ENCODE peak calls at places on chromosome 19, in four cellular contexts. X is HCT116, R is H1, P is K562. W is an unnamed sample.

GRCh38 chr19:9940778-9941177 is 4.5 kb upstream of the OLFM2 start:
- DNase-seq in X (no peak), R (no peak), P (no peak), W (no peak)

GRCh38 chr19:42529248-42529764 is 1.0 kb upstream of the CEACAM1 start:
- DNase-seq in X (peak), R (peak), P (peak), W (no peak)

GRCh38 chr19:768424-768823 is 17.5 kb downstream of the MISP start:
- DNase-seq in X (no peak), R (no peak), P (no peak), W (no peak)

GRCh38 chr19:41928221-41928683 is at the start of gene ERFL:
- DNase-seq in X (no peak), R (no peak), P (peak), W (no peak)

GRCh38 chr19:20357921-20358320 is 190.9 kb downstream of the ZNF486 start:
- DNase-seq in X (no peak), R (no peak), P (no peak), W (no peak)

GRCh38 chr19:7478173-7478842 is 10.5 kb downstream of the PEX11G start:
- DNase-seq in X (no peak), R (no peak), P (no peak), W (no peak)

GRCh38 chr19:45496349-45496953 is 396 bp downstream of the RTN2 start:
- DNase-seq in X (no peak), R (peak), P (peak), W (no peak)

GRCh38 chr19:41871573-41872383 is 5.3 kb upstream of the CD79A start:
- DNase-seq in X (no peak), R (no peak), P (peak), W (no peak)

GRCh38 chr19:55284405-55285058 is 735 bp downstream of the BRSK1 start:
- DNase-seq in X (no peak), R (peak), P (no peak), W (no peak)

GRCh38 chr19:38114651-38115050 is 109.4 kb downstream of the DPF1 start:
- DNase-seq in X (no peak), R (no peak), P (no peak), W (no peak)

GRCh38 chr19:47541507-47541906 is 26.6 kb upstream of the NAPA start:
- DNase-seq in X (no peak), R (no peak), P (no peak), W (no peak)

GRCh38 chr19:292951-293350 is 1.7 kb upstream of the PLPP2 start:
- DNase-seq in X (no peak), R (no peak), P (no peak), W (no peak)

GRCh38 chr19:15869109-15869555 is 28.7 kb downstream of the CYP4F2 start:
- DNase-seq in X (peak), R (no peak), P (peak), W (peak)

GRCh38 chr19:40640744-40641143 is 39.6 kb downstream of the LTBP4 start:
- DNase-seq in X (no peak), R (no peak), P (peak), W (no peak)

GRCh38 chr19:51702754-51703654 is 9.9 kb downstream of the SPACA6 start:
- DNase-seq in X (no peak), R (peak), P (peak), W (no peak)

GRCh38 chr19:30066781-30067759 is 125.0 kb downstream of the URI1 start:
- DNase-seq in X (no peak), R (no peak), P (no peak), W (no peak)

GRCh38 chr19:16896913-16897571 is 8.2 kb downstream of the F2RL3 start:
- DNase-seq in X (peak), R (peak), P (peak), W (peak)

GRCh38 chr19:41479757-41480191 is 36.8 kb downstream of the ERICH4 start:
- DNase-seq in X (no peak), R (no peak), P (peak), W (no peak)

GRCh38 chr19:55390461-55390880 is 4.7 kb downstream of the RPL28 start:
- DNase-seq in X (no peak), R (no peak), P (peak), W (no peak)

GRCh38 chr19:47158367-47158791 is 27.7 kb downstream of the SAE1 start:
- DNase-seq in X (no peak), R (no peak), P (no peak), W (no peak)

GRCh38 chr19:50857366-50857765 is 2.7 kb downstream of the KLK3 start:
- DNase-seq in X (no peak), R (no peak), P (no peak), W (no peak)

GRCh38 chr19:23525265-23525862 is 130.1 kb upstream of the ZNF91 start:
- DNase-seq in X (no peak), R (no peak), P (no peak), W (no peak)

GRCh38 chr19:17685451-17686026 is 2.6 kb downstream of the UNC13A start:
- DNase-seq in X (no peak), R (peak), P (no peak), W (no peak)

GRCh38 chr19:15412832-15413231 is 6.0 kb downstream of the AKAP8L start:
- DNase-seq in X (no peak), R (no peak), P (no peak), W (no peak)

GRCh38 chr19:29662604-29663404 is 2.5 kb upstream of the PLEKHF1 start:
- DNase-seq in X (no peak), R (no peak), P (peak), W (no peak)

GRCh38 chr19:50750010-50750409 is 20.3 kb upstream of the GPR32 start:
- DNase-seq in X (no peak), R (no peak), P (no peak), W (no peak)

GRCh38 chr19:5090780-5091575 is 122.1 kb downstream of the KDM4B start:
- DNase-seq in X (no peak), R (no peak), P (peak), W (no peak)

GRCh38 chr19:397941-398706 is 10.8 kb downstream of the C2CD4C start:
- DNase-seq in X (no peak), R (no peak), P (no peak), W (no peak)

GRCh38 chr19:46614114-46614701 is 10.7 kb downstream of the PTGIR start:
- DNase-seq in X (peak), R (peak), P (peak), W (peak)

GRCh38 chr19:29724741-29725140 is 9.7 kb upstream of the C19orf12 start:
- DNase-seq in X (no peak), R (no peak), P (no peak), W (no peak)

GRCh38 chr19:33366127-33366526 is 7.4 kb upstream of the CEBPG start:
- DNase-seq in X (no peak), R (no peak), P (no peak), W (no peak)

GRCh38 chr19:33621811-33622504 is at the start of gene CHST8:
- DNase-seq in X (no peak), R (peak), P (peak), W (peak)

GRCh38 chr19:17235618-17236413 is 9.8 kb downstream of the OCEL1 start:
- DNase-seq in X (no peak), R (peak), P (peak), W (no peak)

GRCh38 chr19:11324079-11324661 is 15.3 kb downstream of the RAB3D start:
- DNase-seq in X (no peak), R (no peak), P (peak), W (no peak)

GRCh38 chr19:6536138-6536671 is 5.4 kb downstream of the TNFSF9 start:
- DNase-seq in X (peak), R (peak), P (peak), W (peak)

GRCh38 chr19:8569066-8569761 is 8.0 kb downstream of the MYO1F start:
- DNase-seq in X (peak), R (no peak), P (peak), W (no peak)

DNA sequence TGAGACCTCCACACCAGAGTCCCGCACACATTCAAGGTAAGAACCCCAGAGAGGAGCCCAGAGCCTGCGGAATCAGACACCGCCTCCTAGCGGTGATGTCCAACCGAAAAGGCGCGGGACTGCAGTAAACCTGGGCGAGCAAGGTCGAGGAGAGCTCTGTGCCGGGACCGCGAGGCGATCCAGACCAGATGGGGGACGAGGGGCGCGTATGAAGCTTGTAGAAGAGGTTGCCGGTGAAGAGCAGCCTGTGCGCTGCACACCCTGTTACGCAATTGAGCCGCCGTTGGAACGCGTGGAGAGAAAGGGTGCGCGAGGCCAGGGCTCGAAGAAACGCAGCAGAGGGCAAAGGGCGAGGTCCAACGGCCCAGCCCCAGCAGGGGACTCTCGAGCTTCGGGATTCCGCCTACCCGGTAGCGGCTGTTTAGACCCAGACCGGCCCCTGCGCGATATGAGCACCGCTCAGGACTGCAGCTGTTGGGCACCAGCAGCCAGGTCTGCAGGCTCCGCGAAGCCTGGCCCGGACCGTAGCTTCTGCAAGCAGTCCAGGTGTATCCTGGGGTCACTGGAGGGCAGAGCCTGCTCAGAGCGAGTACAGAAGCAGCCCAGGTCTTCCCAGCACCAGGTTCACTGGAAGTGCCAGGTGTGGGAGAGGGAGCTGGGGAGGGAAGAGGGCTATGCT is 65.9 kb upstream of the ZNF599 start:
- DNase-seq in X (no peak), R (peak), P (no peak), W (no peak)
- TF ChIP-seq YY1 in X (no peak), R (peak), P (no peak), W (no peak)

GRCh38 chr19:31226536-31226935 is 122.7 kb downstream of the TSHZ3 start:
- DNase-seq in X (no peak), R (no peak), P (no peak), W (no peak)

GRCh38 chr19:31220540-31220939 is 128.7 kb downstream of the TSHZ3 start:
- DNase-seq in X (no peak), R (no peak), P (peak), W (peak)

DNA sequence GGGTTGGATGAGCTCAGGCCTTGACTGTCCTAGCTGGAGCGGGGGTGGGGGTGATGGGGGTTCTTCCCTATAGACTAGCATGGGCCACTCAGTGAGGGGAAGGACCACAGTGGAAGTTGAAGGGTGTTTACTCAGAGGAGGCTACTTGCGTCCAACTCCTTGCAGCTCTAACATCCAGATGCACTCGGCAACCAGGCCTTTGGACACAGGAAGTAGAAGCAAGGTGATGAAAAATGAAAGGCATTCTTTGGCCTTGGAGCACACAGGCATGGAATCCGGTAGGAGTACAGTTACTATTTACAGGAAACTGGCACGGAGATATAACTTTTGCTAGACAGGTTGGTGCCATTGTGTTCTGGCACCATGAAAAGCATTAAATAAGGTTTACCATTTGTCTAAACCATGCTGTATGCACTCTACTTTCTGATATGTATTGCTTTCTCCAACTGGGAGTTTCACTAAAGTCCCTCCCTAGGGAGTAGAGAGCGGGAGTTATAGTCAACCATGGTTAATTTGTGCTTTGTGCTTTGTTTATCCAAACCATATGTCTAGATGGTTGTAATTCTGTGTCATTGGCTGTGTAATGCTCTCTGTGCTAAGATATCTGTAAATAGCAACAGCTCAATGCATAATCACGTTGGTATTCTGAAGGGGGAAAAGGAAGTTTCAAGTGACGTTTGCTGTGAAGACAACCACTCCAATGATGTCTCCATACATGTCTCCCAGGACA is 125.3 kb downstream of the TSHZ3 start:
- DNase-seq in X (no peak), R (no peak), P (no peak), W (no peak)
- TF ChIP-seq ZNF274 in X (no peak), R (no peak), P (no peak), W (no peak)

GRCh38 chr19:48868196-48868886 is at the start of gene PLEKHA4:
- DNase-seq in X (no peak), R (peak), P (peak), W (no peak)
- TF ChIP-seq YY1 in X (peak), R (no peak), P (no peak), W (no peak)

GRCh38 chr19:2427323-2428026 is at the start of gene TIMM13:
- DNase-seq in X (peak), R (peak), P (peak), W (peak)

GRCh38 chr19:2428027-2428690 is 773 bp upstream of the TIMM13 start:
- DNase-seq in X (no peak), R (peak), P (peak), W (no peak)

GRCh38 chr19:2424686-2425621 is 2.4 kb downstream of the TIMM13 start:
- DNase-seq in X (no peak), R (peak), P (no peak), W (no peak)

GRCh38 chr19:2425622-2426581 is 1.5 kb downstream of the TIMM13 start:
- DNase-seq in X (no peak), R (no peak), P (no peak), W (no peak)

GRCh38 chr19:2426661-2427322 is 594 bp downstream of the TIMM13 start:
- DNase-seq in X (peak), R (peak), P (peak), W (no peak)
- TF ChIP-seq ZNF274 in X (no peak), R (no peak), P (no peak), W (no peak)

DNA sequence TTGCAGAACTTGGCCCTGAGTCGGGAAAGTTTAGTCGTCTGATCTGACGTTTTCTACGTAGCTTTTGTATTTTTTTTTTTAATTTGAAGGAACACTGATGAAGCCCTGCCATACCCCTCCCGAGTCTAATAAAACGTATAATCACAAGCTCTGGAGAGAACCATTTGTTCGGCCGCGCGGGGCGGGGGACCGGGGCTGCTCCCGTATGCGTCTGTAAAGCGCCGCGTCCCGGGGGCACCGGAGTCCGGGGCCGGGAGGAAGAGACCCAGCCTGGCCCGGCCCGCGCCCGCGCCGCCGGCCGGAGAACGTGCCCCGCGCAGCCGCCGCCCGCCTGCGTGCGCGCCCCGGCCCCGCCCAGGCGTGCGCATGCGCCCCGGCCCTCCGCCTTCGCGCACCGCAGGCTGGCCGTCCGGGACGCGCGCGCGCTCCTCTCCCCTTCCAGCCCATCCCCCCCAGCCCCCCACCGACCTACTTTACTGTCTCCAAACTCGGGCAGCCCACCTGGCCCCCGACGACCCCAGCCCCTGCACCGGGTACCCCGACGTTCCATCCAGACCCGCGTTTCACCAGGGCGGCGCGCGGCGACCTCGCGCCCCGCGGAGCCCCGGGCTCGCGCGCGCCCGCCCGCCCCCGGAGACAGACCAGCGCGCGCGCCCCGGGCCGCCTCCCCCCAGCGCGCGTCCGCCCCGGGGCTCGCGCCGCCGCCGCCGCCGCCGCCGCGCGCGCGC is 780 bp upstream of the USF2 start:
- DNase-seq in X (peak), R (peak), P (peak), W (no peak)
- TF ChIP-seq YY1 in X (no peak), R (no peak), P (no peak), W (no peak)

W was measured in NT2/D1.